ENCODE peak calls at places on chromosomes 2 and 18, in five cellular contexts. B is OCI-LY7, J is T-helper 9 cell, S is H54, M is Right ventricle myocardium superior. F is an unnamed sample.

GRCh38 chr2:43040084-43040854 is 186.1 kb downstream of the ZFP36L2 start:
- DNase-seq in M (no peak), J (no peak), S (no peak), B (no peak), F (no peak)

GRCh38 chr2:148935791-148936190 is 60.8 kb downstream of the KIF5C start:
- DNase-seq in J (no peak), S (no peak), B (no peak), M (no peak), F (no peak)

GRCh38 chr2:54975175-54975574 is 75.1 kb downstream of the RTN4 start:
- DNase-seq in M (no peak), S (no peak), J (no peak), B (no peak), F (no peak)

GRCh38 chr2:22281033-22281432 is 1103.9 kb upstream of the KLHL29 start:
- DNase-seq in J (no peak), B (no peak), S (no peak), M (no peak), F (no peak)

GRCh38 chr2:202695166-202695565 is 60.4 kb downstream of the FAM117B start:
- DNase-seq in B (no peak), S (no peak), M (no peak), J (no peak), F (no peak)

GRCh38 chr2:72130671-72131360 is 16.8 kb downstream of the CYP26B1 start:
- DNase-seq in M (no peak), B (no peak), J (no peak), S (no peak), F (no peak)

GRCh38 chr2:127681288-127681771 is 6.0 kb upstream of the LIMS2 start:
- DNase-seq in J (no peak), M (peak; percentile 66), B (no peak), S (no peak), F (no peak)

GRCh38 chr2:127218843-127219715 is 1.0 kb downstream of the CYP27C1 start:
- DNase-seq in B (no peak), M (no peak), J (no peak), S (no peak), F (no peak)

GRCh38 chr18:9140381-9140780 is 3.8 kb downstream of the ANKRD12 start:
- DNase-seq in J (no peak), S (no peak), M (no peak), B (no peak), F (no peak)

GRCh38 chr2:230412369-230412706 is 3.7 kb upstream of the SP100 start:
- DNase-seq in B (no peak), S (no peak), M (no peak), J (no peak), F (no peak)

GRCh38 chr18:12031836-12032235 is 50.5 kb downstream of the IMPA2 start:
- DNase-seq in J (no peak), S (no peak), M (peak; percentile 76), B (no peak), F (no peak)

GRCh38 chr2:202033317-202034248 is at the start of gene FZD7:
- DNase-seq in B (peak; percentile 91), M (peak; percentile 95), S (peak; percentile 83), J (peak; percentile 77), F (peak; percentile 28)

GRCh38 chr2:127857494-127857818 is 499 bp downstream of the POLR2D start:
- DNase-seq in S (no peak), J (peak; percentile 2), M (no peak), B (peak; percentile 67), F (no peak)

GRCh38 chr2:85750509-85751299 is 3.1 kb upstream of the ATOH8 start:
- DNase-seq in B (peak; percentile 58), S (peak; percentile 68), J (peak; percentile 27), M (peak; percentile 85), F (no peak)

GRCh38 chr2:223941579-223942277 is 3.4 kb downstream of the WDFY1 start:
- DNase-seq in M (no peak), B (no peak), S (peak; percentile 62), J (no peak), F (no peak)

GRCh38 chr2:222039821-222040220 is 259.0 kb downstream of the PAX3 start:
- DNase-seq in B (no peak), M (no peak), J (no peak), S (no peak), F (no peak)

GRCh38 chr2:179441551-179441950 is 176.9 kb upstream of the SESTD1 start:
- DNase-seq in B (no peak), S (no peak), M (no peak), J (no peak), F (no peak)

GRCh38 chr2:1366546-1367134 is 46.6 kb upstream of the TPO start:
- DNase-seq in S (no peak), B (no peak), M (peak; percentile 74), J (no peak), F (no peak)

GRCh38 chr2:47299555-47299954 is 103.4 kb upstream of the MSH2 start:
- DNase-seq in J (no peak), S (no peak), M (no peak), B (no peak), F (no peak)

GRCh38 chr2:22929998-22930397 is 455.0 kb upstream of the KLHL29 start:
- DNase-seq in M (no peak), S (no peak), J (no peak), B (no peak), F (no peak)

GRCh38 chr2:149329068-149329467 is 1.3 kb upstream of the LYPD6 start:
- DNase-seq in B (no peak), M (no peak), S (peak; percentile 30), J (no peak), F (peak; percentile 25)